ENCODE peak calls at places on chromosomes 6 and 20, in eight cellular contexts. L is HEK293T; U is nephron progenitor cell; V is central memory CD4-positive, alpha-beta T cell; P is activated naive CD4-positive, alpha-beta T cell treated with anti-CD3 and anti-CD28 coated beads, Interleukin-2, amount 50 U/mL, for 16 hours; B is H1; X is CD14-positive monocyte; T is NCI-H460. E is an unnamed sample.

GRCh38 chr6:166206510-166207389 is 39.1 kb upstream of the TBXT start:
- DNase-seq in L (no peak), U (no peak), V (no peak), P (no peak), B (no peak), X (no peak), T (no peak), E (peak)

GRCh38 chr20:9572690-9573089 is 58.3 kb downstream of the LAMP5 start:
- DNase-seq in L (no peak), U (no peak), V (no peak), P (no peak), B (peak), X (no peak), T (no peak), E (no peak)

GRCh38 chr20:38726849-38727601 is 2.7 kb downstream of the SLC32A1 start:
- DNase-seq in L (no peak), U (peak), V (peak), P (peak), B (no peak), X (no peak), T (no peak), E (no peak)

GRCh38 chr20:20083796-20084195 is 31.5 kb downstream of the CFAP61 start:
- DNase-seq in L (peak), U (no peak), V (peak), P (no peak), B (no peak), X (no peak), T (peak), E (peak)

GRCh38 chr20:44807051-44807683 is 3.2 kb downstream of the RIMS4 start:
- DNase-seq in L (no peak), U (no peak), V (no peak), P (no peak), B (no peak), X (peak), T (no peak), E (no peak)

GRCh38 chr6:43376551-43376981 is 7.1 kb upstream of the ZNF318 start:
- DNase-seq in L (no peak), U (no peak), V (no peak), P (no peak), B (no peak), X (no peak), T (no peak), E (no peak)

GRCh38 chr6:73898599-73898998 is 202.6 kb downstream of the CD109 start:
- DNase-seq in L (no peak), U (no peak), V (no peak), P (no peak), B (no peak), X (no peak), T (no peak), E (no peak)

GRCh38 chr6:136420853-136421252 is 129.4 kb downstream of the MAP7 start:
- DNase-seq in L (no peak), U (no peak), V (no peak), P (no peak), B (no peak), X (no peak), T (no peak), E (no peak)

GRCh38 chr6:6823030-6823429 is 234.5 kb downstream of the LY86 start:
- DNase-seq in L (no peak), U (no peak), V (no peak), P (no peak), B (no peak), X (no peak), T (no peak), E (no peak)

GRCh38 chr6:136860043-136860442 is 37.7 kb downstream of the PEX7 start:
- DNase-seq in L (no peak), U (no peak), V (no peak), P (no peak), B (no peak), X (no peak), T (no peak), E (no peak)

GRCh38 chr20:10447028-10447427 is 11.9 kb downstream of the SLX4IP start:
- DNase-seq in L (peak), U (no peak), V (peak), P (peak), B (no peak), X (no peak), T (peak), E (peak)

GRCh38 chr6:100228437-100229424 is 234.7 kb upstream of the MCHR2 start:
- DNase-seq in L (peak), U (peak), V (no peak), P (peak), B (peak), X (no peak), T (peak), E (peak)

GRCh38 chr20:13648291-13648690 is 9.6 kb upstream of the TASP1 start:
- DNase-seq in L (no peak), U (no peak), V (no peak), P (no peak), B (no peak), X (no peak), T (no peak), E (no peak)

GRCh38 chr20:47713941-47714450 is 71.3 kb downstream of the SULF2 start:
- DNase-seq in L (no peak), U (peak), V (no peak), P (no peak), B (no peak), X (no peak), T (no peak), E (no peak)

GRCh38 chr6:20319520-20320357 is 81.9 kb upstream of the E2F3 start:
- DNase-seq in L (no peak), U (no peak), V (peak), P (peak), B (no peak), X (peak), T (no peak), E (peak)

GRCh38 chr6:14728396-14729024 is 517.4 kb upstream of the JARID2 start:
- DNase-seq in L (no peak), U (no peak), V (no peak), P (no peak), B (no peak), X (peak), T (no peak), E (peak)

GRCh38 chr6:81606965-81607381 is 145.5 kb downstream of the TENT5A start:
- DNase-seq in L (no peak), U (no peak), V (no peak), P (no peak), B (no peak), X (no peak), T (no peak), E (no peak)

GRCh38 chr6:163309491-163310026 is 105.0 kb upstream of the QKI start:
- DNase-seq in L (no peak), U (no peak), V (no peak), P (no peak), B (no peak), X (no peak), T (no peak), E (no peak)

GRCh38 chr20:46641424-46641823 is 9.8 kb downstream of the SLC13A3 start:
- DNase-seq in L (no peak), U (no peak), V (no peak), P (no peak), B (no peak), X (no peak), T (no peak), E (no peak)

GRCh38 chr6:167750956-167751358 is 75.8 kb upstream of the AFDN start:
- DNase-seq in L (no peak), U (no peak), V (no peak), P (no peak), B (no peak), X (no peak), T (no peak), E (no peak)

GRCh38 chr20:61748376-61748775 is 317.3 kb downstream of the TAF4 start:
- DNase-seq in L (no peak), U (no peak), V (no peak), P (no peak), B (no peak), X (no peak), T (no peak), E (no peak)

GRCh38 chr6:119922814-119923213 is 573.3 kb upstream of the MAN1A1 start:
- DNase-seq in L (no peak), U (no peak), V (no peak), P (no peak), B (no peak), X (no peak), T (no peak), E (no peak)

GRCh38 chr20:49642808-49643207 is 70.9 kb downstream of the B4GALT5 start:
- DNase-seq in L (no peak), U (no peak), V (no peak), P (no peak), B (no peak), X (no peak), T (no peak), E (no peak)